ENCODE peak calls at places on chromosome 14, in nine cellular contexts. Q is adrenal gland, L is suprapubic skin, X is HCT116, Y is lower leg skin, B is transverse colon, R is esophagus muscularis mucosa, V is tibial nerve, A is body of pancreas. I is an unnamed sample.

GRCh38 chr14:30035361-30035760 is 107.7 kb upstream of the PRKD1 start:
- DNase-seq in Q (no peak), L (no peak), X (no peak), Y (no peak), B (no peak), R (no peak), V (no peak), A (no peak), I (no peak)

GRCh38 chr14:88129306-88130056 is 124.5 kb downstream of the GPR65 start:
- DNase-seq in Q (peak; percentile 58), L (no peak), X (no peak), Y (peak; percentile 61), B (no peak), R (no peak), V (peak; percentile 14), A (no peak), I (no peak)

GRCh38 chr14:105064721-105065143 is 498 bp downstream of the GPR132 start:
- DNase-seq in Q (no peak), L (peak; percentile 65), X (no peak), Y (no peak), B (peak; percentile 47), R (no peak), V (no peak), A (no peak), I (no peak)

GRCh38 chr14:43316427-43316826 is 1190.7 kb downstream of the FSCB start:
- DNase-seq in Q (no peak), L (no peak), X (no peak), Y (no peak), B (no peak), R (no peak), V (no peak), A (no peak), I (no peak)

GRCh38 chr14:89750909-89751502 is 203.5 kb downstream of the EFCAB11 start:
- DNase-seq in Q (no peak), L (no peak), X (no peak), Y (no peak), B (no peak), R (no peak), V (no peak), A (no peak), I (no peak)

GRCh38 chr14:100078997-100079561 is 13.9 kb downstream of the EVL start:
- DNase-seq in Q (no peak), L (no peak), X (no peak), Y (no peak), B (peak; percentile 62), R (peak; percentile 85), V (no peak), A (peak; percentile 17), I (peak; percentile 47)

GRCh38 chr14:57736391-57736790 is 129.5 kb downstream of the SLC35F4 start:
- DNase-seq in Q (no peak), L (no peak), X (no peak), Y (no peak), B (no peak), R (no peak), V (no peak), A (no peak), I (no peak)

GRCh38 chr14:42174357-42174756 is 567.7 kb downstream of the LRFN5 start:
- DNase-seq in Q (no peak), L (no peak), X (no peak), Y (no peak), B (no peak), R (no peak), V (no peak), A (no peak), I (no peak)

GRCh38 chr14:50846171-50846880 is 15.4 kb upstream of the NIN start:
- DNase-seq in Q (no peak), L (no peak), X (no peak), Y (no peak), B (no peak), R (no peak), V (no peak), A (no peak), I (no peak)

DNA sequence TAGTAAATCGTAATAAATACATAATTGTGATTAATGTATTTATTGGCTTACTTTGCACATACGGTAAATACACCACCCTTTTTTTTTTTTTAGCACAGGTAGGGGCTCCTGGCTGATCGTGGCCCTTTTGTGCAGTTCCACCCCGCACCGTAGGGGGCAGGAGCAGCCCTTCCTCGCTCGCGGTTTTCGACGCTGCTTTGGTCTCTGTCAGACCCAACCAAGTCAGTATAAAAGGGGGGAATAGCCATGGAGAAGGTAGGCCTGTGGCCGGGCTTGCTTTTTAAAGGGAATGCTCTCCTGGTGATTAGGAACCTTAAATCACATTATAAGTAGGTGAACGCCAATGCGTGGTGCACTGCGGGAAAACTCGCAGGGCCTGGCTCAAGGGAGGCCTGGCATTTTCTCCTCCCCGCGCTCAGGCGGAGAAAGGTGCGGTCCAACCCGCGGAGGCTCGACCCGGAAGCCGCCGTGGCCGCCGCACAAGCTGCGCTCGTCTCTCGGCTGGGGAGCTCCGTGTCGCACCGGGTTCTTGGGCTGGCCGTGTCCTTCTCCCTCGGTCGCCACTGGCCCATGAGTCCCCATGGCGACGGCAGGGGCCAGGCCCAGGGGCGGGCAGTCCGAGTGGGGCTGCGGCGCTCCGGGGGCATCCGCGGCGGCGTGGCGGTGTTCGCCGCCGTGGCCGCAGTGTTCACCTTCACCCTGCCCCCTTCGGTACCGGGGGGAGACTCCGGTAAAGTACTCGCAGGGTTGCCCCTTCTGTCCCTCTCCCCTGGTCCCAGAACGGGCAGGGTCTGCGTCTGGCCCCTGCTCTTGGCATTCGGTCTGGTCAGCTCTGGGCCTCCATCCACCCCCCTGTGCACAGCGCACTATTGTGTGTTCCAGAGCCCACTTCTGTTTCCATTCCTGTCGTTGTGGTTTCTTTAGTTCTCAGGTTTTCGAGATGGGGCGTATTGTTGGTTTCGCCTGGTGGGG is at the start of gene TMEM260:
- DNase-seq in Q (peak; percentile 83), L (peak; percentile 87), X (peak; percentile 85), Y (peak; percentile 77), B (peak; percentile 91), R (peak; percentile 96), V (peak; percentile 83), A (peak; percentile 89), I (peak; percentile 87)
- TF ChIP-seq POLR2A in Q (peak; percentile 60), L (peak; percentile 52), X (no peak), Y (no peak), B (peak; percentile 89), R (peak; percentile 18), V (peak; percentile 50), A (peak; percentile 87), I (no peak)

DNA sequence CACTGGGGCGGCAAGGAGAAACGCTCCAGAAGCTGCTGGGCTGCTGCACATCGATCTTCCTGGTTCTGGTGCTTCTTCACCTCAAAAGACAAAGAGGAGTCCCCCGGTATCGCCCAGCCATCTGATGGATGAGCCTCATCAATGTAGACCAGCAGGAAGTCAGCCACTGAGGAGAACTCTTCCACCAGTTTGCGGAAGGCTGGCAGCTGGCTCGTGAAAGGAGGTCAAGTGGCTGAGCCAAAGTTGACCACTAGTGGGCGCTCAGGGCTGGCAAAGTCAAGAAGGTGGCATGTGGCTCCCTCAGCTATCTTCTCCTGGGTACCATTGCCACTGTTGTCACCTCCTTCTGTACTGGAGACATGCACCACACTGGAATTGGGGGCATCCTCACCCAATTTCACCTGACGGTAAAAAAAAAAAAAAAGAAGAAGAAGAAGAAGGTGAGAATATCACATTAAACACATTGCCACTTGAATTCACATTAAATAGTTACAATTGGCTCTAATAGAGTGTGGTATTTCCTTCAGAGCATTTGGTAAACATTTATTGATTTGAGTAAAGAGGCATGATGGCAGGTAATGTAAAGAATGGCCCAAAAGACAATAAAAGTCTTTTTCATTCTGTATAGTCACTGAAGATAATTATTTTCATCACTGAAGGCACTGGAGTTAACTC is 8.3 kb downstream of the DIO2 start:
- DNase-seq in Q (no peak), L (no peak), X (no peak), Y (no peak), B (peak; percentile 10), R (no peak), V (no peak), A (no peak), I (peak; percentile 31)
- TF ChIP-seq CTCF in Q (no peak), L (no peak), X (peak; percentile 57), Y (no peak), B (no peak), R (no peak), V (no peak), A (no peak), I (no peak)

GRCh38 chr14:75430526-75430925 is 2.7 kb downstream of the JDP2 start:
- DNase-seq in Q (no peak), L (no peak), X (no peak), Y (no peak), B (no peak), R (no peak), V (peak; percentile 59), A (peak; percentile 74), I (peak; percentile 47)
- H3K4me3 ChIP-seq in Q (no peak overlapping the region), L (peak overlapping the region; percentile 81), X (no peak overlapping the region), Y (no peak overlapping the region), B (no peak overlapping the region), R (peak overlapping the region; percentile 79), V (peak overlapping the region; percentile 19), A (no peak overlapping the region), I (peak overlapping the region; percentile 8)

GRCh38 chr14:39431416-39432178 is 636 bp downstream of the FBXO33 start:
- DNase-seq in Q (peak; percentile 49), L (peak; percentile 80), X (peak; percentile 4), Y (peak; percentile 34), B (peak; percentile 57), R (no peak), V (no peak), A (peak; percentile 57), I (peak; percentile 58)
- TF ChIP-seq POLR2A in Q (peak; percentile 95), L (peak; percentile 8), X (no peak), Y (no peak), B (peak; percentile 37), R (no peak), V (peak; percentile 91), A (peak; percentile 44), I (no peak)

DNA sequence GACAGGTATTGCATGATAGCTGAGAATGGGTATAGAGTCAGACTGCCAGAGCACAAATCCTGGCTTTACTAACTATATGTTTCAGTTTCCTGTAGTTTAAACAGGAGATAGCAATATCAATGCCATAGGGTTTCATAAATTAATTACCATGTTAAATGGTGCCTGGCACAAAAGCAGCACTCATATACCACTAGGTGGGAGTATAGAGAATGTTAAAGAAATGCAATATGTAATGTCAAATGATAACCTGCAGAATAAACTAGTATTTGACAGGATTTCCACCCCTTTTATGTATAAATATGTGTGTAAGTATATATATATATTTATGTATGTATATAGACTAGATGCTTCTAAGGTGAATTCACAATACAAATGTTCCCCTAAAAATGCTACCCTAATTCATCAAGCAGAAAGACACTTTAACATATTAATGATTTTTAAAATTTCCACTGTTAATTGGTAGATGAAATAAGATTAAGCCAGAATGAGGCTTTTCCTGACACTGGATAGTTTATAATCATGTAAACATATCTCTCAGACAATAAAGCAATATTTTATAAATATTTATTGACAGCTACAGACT is 8.6 kb downstream of the WDR89 start:
- DNase-seq in Q (no peak), L (no peak), X (peak; percentile 7), Y (no peak), B (no peak), R (no peak), V (no peak), A (no peak), I (no peak)
- TF ChIP-seq CTCF in Q (peak; percentile 33), L (no peak), X (peak; percentile 59), Y (no peak), B (peak; percentile 33), R (peak; percentile 45), V (no peak), A (peak; percentile 45), I (peak; percentile 30)

GRCh38 chr14:56150018-56150417 is 31.8 kb downstream of the PELI2 start:
- DNase-seq in Q (no peak), L (no peak), X (no peak), Y (no peak), B (no peak), R (no peak), V (no peak), A (no peak), I (no peak)
- H3K4me3 ChIP-seq in Q (no peak overlapping the region), L (no peak overlapping the region), X (no peak overlapping the region), Y (no peak overlapping the region), B (no peak overlapping the region), R (no peak overlapping the region), V (no peak overlapping the region), A (no peak overlapping the region), I (no peak overlapping the region)

I was measured in stomach.